ENCODE peak calls at places on chromosomes 2 and 18, in nine cellular contexts. P is suprapubic skin, E is transverse colon, O is GM12892, D is stomach, G is prostate gland, F is endothelial cell of umbilical vein, V is K562, K is Panc1. A is an unnamed sample.

GRCh38 chr2:39392672-39393071 is 44.4 kb downstream of the MAP4K3 start:
- DNase-seq in P (no peak), E (no peak), O (no peak), D (no peak), G (no peak), F (no peak), V (no peak), K (no peak), A (no peak)

GRCh38 chr2:100292022-100292580 is 30.2 kb downstream of the LONRF2 start:
- DNase-seq in P (no peak), E (no peak), O (no peak), D (peak), G (no peak), F (no peak), V (peak), K (peak), A (peak)

GRCh38 chr2:189515264-189515663 is 65.3 kb downstream of the SLC40A1 start:
- DNase-seq in P (no peak), E (no peak), O (no peak), D (no peak), G (no peak), F (no peak), V (no peak), K (no peak), A (no peak)

GRCh38 chr2:66443183-66443976 is 8.5 kb downstream of the MEIS1 start:
- DNase-seq in P (peak), E (no peak), O (no peak), D (no peak), G (no peak), F (no peak), V (no peak), K (no peak), A (peak)

GRCh38 chr2:215878476-215879063 is 134.8 kb downstream of the MREG start:
- DNase-seq in P (no peak), E (no peak), O (no peak), D (no peak), G (no peak), F (no peak), V (no peak), K (no peak), A (no peak)

GRCh38 chr2:72629062-72629461 is 196.8 kb downstream of the EXOC6B start:
- DNase-seq in P (no peak), E (no peak), O (no peak), D (no peak), G (no peak), F (no peak), V (no peak), K (no peak), A (no peak)

GRCh38 chr2:53877556-53877955 is 17.8 kb upstream of the GPR75 start:
- DNase-seq in P (no peak), E (no peak), O (no peak), D (no peak), G (no peak), F (no peak), V (no peak), K (no peak), A (no peak)

GRCh38 chr2:138708682-138709241 is 71.4 kb downstream of the NXPH2 start:
- DNase-seq in P (no peak), E (no peak), O (no peak), D (no peak), G (no peak), F (no peak), V (no peak), K (no peak), A (no peak)

GRCh38 chr2:74441690-74442482 is at the start of gene RTKN:
- DNase-seq in P (peak), E (peak), O (peak), D (peak), G (peak), F (no peak), V (no peak), K (no peak), A (peak)

GRCh38 chr2:234635284-234635683 is 138.4 kb upstream of the ARL4C start:
- DNase-seq in P (no peak), E (no peak), O (no peak), D (no peak), G (no peak), F (peak), V (no peak), K (no peak), A (no peak)

GRCh38 chr18:7926526-7926925 is 359.4 kb downstream of the PTPRM start:
- DNase-seq in P (no peak), E (no peak), O (no peak), D (peak), G (no peak), F (peak), V (peak), K (no peak), A (no peak)

DNA sequence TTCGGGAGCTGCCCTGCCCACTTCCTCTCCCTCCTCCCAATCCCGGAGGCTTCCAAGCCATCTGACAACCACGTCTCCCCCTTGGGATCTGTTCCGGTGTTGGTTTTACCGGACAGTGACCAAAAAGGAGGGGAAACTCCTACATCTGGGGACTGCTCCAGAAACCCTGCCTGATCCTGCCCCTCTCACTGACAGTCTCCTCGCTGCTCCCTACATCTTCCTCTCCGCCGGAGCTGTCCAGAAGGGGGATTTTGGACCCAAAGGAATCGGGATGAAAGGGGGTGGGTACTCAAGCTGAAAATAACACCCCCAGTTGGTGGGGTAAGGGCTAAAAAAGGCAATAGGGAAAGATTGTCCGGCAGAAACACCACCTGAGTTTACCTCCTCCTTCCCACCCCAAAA is 1.5 kb downstream of the INO80D start:
- DNase-seq in P (peak), E (peak), O (no peak), D (peak), G (peak), F (peak), V (peak), K (peak), A (peak)
- TF ChIP-seq POLR2AphosphoS5 in P (no peak), E (peak), O (no peak), D (peak), G (peak), F (no peak), V (peak), K (no peak), A (peak)

GRCh38 chr18:35808796-35809195 is 163.7 kb upstream of the RMP24 start:
- DNase-seq in P (no peak), E (no peak), O (no peak), D (no peak), G (no peak), F (no peak), V (no peak), K (no peak), A (no peak)

GRCh38 chr18:35807942-35808341 is 164.5 kb upstream of the RMP24 start:
- DNase-seq in P (no peak), E (no peak), O (no peak), D (no peak), G (no peak), F (no peak), V (no peak), K (no peak), A (no peak)

DNA sequence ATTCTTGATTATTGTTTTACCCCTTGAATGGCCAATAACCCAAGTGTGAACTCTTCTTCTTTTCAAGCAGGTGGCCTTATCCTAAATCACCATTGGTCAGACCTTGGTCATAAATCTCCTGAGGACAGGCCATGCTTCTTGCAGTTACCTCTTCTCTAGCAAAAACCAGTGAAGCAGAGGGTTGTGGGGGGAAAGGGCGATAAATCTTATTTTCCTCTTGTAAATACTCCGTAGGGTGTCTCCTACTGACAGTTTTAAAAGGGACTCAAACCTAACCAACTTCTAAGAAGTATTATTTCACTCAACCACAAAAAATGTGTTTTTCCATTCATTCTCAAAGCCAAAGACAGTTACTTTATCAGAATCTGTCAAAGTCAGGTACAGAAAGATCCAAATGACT is 168.1 kb upstream of the RMP24 start:
- DNase-seq in P (no peak), E (no peak), O (no peak), D (no peak), G (no peak), F (no peak), V (no peak), K (no peak), A (no peak)
- TF ChIP-seq POLR2AphosphoS5 in P (no peak), E (no peak), O (no peak), D (no peak), G (no peak), F (no peak), V (no peak), K (no peak), A (no peak)

DNA sequence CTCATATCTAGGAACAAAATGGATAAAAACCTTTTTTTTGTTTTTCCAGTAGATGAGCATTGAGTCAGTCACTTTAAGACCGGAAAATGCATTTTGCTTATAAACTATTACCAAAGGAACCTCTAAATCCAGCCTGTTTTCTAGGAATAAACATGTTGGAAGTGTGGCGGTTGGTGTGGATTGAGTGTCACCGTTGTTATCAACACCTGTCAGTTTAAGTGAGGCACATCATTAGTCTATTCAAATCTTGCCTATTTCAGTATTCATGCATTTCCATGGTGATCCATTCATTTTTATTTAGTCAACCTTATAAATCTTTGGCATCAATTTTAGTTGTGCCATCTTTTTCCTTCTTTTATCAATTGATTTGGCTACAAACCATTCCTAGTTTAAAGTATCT is 3.3 kb downstream of the KLHL29 start:
- DNase-seq in P (no peak), E (no peak), O (no peak), D (no peak), G (no peak), F (no peak), V (no peak), K (no peak), A (no peak)
- TF ChIP-seq POLR2AphosphoS5 in P (no peak), E (no peak), O (no peak), D (no peak), G (no peak), F (no peak), V (no peak), K (no peak), A (no peak)

DNA sequence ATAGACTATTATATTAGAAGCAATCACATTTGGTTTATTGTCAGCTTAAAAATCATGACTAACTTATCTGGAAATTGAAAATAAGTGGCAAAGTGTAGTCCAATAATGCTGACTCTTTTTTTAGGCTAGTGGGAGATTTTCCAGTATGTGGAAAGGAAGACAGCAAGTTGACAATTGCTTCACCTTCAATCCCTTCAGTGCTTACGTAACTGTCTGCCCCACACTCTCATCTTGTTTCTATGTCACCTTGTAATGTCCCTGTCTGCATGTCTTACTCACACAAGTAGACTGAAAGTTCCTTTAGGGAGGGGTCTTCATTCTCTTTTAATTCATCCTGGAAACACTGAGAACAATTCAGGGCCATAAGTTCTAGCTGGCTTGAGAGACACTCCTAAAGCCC is 230.3 kb downstream of the ETAA1 start:
- DNase-seq in P (no peak), E (no peak), O (no peak), D (no peak), G (no peak), F (no peak), V (no peak), K (no peak), A (no peak)
- TF ChIP-seq POLR2AphosphoS5 in P (no peak), E (no peak), O (no peak), D (no peak), G (no peak), F (no peak), V (no peak), K (no peak), A (no peak)

A was measured in sigmoid colon.